ENCODE peak calls at places on chromosomes 12 and 14, in six cellular contexts. V is cardiac muscle cell, N is tibial artery, P is aorta, Z is psoas muscle, X is mesenchymal stem cell. S is an unnamed sample.
A peak's percentile ranks its signal among the peaks of the same experiment; 100 is the strongest.

GRCh38 chr12:56040151-56040550 is 1.6 kb upstream of the RPS26 start:
- DNase-seq in N (no peak), Z (no peak), P (no peak), X (no peak), V (no peak), S (no peak)

GRCh38 chr12:95224202-95225170 is 6.9 kb downstream of the VEZT start:
- DNase-seq in N (no peak), P (no peak), V (peak; percentile 15), Z (no peak), X (peak; percentile 67), S (no peak)

GRCh38 chr14:104694991-104695659 is 5.7 kb downstream of the INF2 start:
- DNase-seq in V (no peak), P (no peak), X (peak; percentile 23), N (no peak), Z (no peak), S (no peak)

GRCh38 chr12:460301-461230 is 827 bp downstream of the B4GALNT3 start:
- DNase-seq in P (peak; percentile 85), V (peak; percentile 41), X (peak; percentile 32), N (peak; percentile 72), Z (peak; percentile 62), S (peak; percentile 28)

GRCh38 chr12:132740652-132741051 is 21.0 kb downstream of the ANKLE2 start:
- DNase-seq in X (no peak), N (no peak), V (no peak), P (no peak), Z (no peak), S (no peak)

GRCh38 chr12:127170271-127171180 is 1096.4 kb upstream of the TMEM132C start:
- DNase-seq in V (no peak), N (no peak), Z (no peak), P (no peak), X (no peak), S (no peak)

GRCh38 chr12:9049520-9050133 is 60.3 kb downstream of the KLRG1 start:
- DNase-seq in P (no peak), V (peak; percentile 56), N (no peak), Z (no peak), X (peak; percentile 61), S (peak; percentile 62)

GRCh38 chr12:124500232-124501079 is 67.0 kb downstream of the NCOR2 start:
- DNase-seq in P (no peak), N (no peak), Z (no peak), X (peak; percentile 56), V (peak; percentile 77), S (no peak)

GRCh38 chr12:51972849-51973273 is 21.4 kb downstream of the ACVR1B start:
- DNase-seq in P (no peak), Z (no peak), N (peak; percentile 73), V (peak; percentile 49), X (peak; percentile 91), S (no peak)

GRCh38 chr12:67650528-67651379 is 2.2 kb downstream of the DYRK2 start:
- DNase-seq in X (no peak), P (no peak), N (no peak), V (no peak), Z (no peak), S (peak; percentile 40)

GRCh38 chr12:120367252-120367923 is 1.6 kb downstream of the MSI1 start:
- DNase-seq in X (no peak), V (peak; percentile 62), P (no peak), N (no peak), Z (no peak), S (no peak)

GRCh38 chr12:5064913-5065490 is 21.3 kb downstream of the KCNA5 start:
- DNase-seq in Z (no peak), X (no peak), P (no peak), V (no peak), N (no peak), S (no peak)

GRCh38 chr14:71588028-71588427 is 344.2 kb upstream of the RGS6 start:
- DNase-seq in X (peak; percentile 25), N (no peak), Z (no peak), V (no peak), P (no peak), S (no peak)

GRCh38 chr12:22283006-22283506 is 51.5 kb downstream of the ST8SIA1 start:
- DNase-seq in X (peak; percentile 74), V (no peak), N (no peak), P (no peak), Z (no peak), S (no peak)

GRCh38 chr14:87989613-87990299 is 3.2 kb downstream of the GALC start:
- DNase-seq in N (no peak), P (no peak), V (no peak), Z (no peak), X (no peak), S (no peak)

GRCh38 chr14:90775441-90775840 is 40.8 kb downstream of the TTC7B start:
- DNase-seq in X (no peak), Z (no peak), P (no peak), N (no peak), V (no peak), S (no peak)

GRCh38 chr14:52048641-52049204 is 20.1 kb downstream of the NID2 start:
- DNase-seq in P (no peak), N (peak; percentile 80), V (no peak), X (no peak), Z (peak; percentile 65), S (no peak)

GRCh38 chr12:124675881-124676688 is 108.7 kb upstream of the NCOR2 start:
- DNase-seq in Z (peak; percentile 80), N (peak; percentile 86), V (no peak), X (peak; percentile 84), P (peak; percentile 91), S (no peak)

GRCh38 chr14:68407275-68407674 is 385.6 kb downstream of the ZFP36L1 start:
- DNase-seq in N (no peak), V (no peak), Z (no peak), P (no peak), X (no peak), S (no peak)

GRCh38 chr12:124588018-124588634 is 20.7 kb upstream of the NCOR2 start:
- DNase-seq in X (no peak), N (no peak), P (no peak), Z (no peak), V (no peak), S (no peak)

GRCh38 chr14:80434574-80435321 is 223.4 kb upstream of the DIO2 start:
- DNase-seq in V (no peak), N (no peak), Z (no peak), P (no peak), X (peak; percentile 15), S (no peak)

GRCh38 chr14:96086032-96086431 is 46.9 kb downstream of the C14orf132 start:
- DNase-seq in Z (no peak), P (peak; percentile 67), N (peak; percentile 9), X (peak; percentile 66), V (no peak), S (no peak)

GRCh38 chr12:109961612-109962011 is 34.6 kb downstream of the GIT2 start:
- DNase-seq in N (no peak), X (no peak), V (no peak), P (no peak), Z (no peak), S (no peak)

GRCh38 chr14:76252471-76252870 is 100.7 kb downstream of the GPATCH2L start:
- DNase-seq in P (no peak), X (no peak), Z (no peak), V (no peak), N (no peak), S (no peak)

GRCh38 chr12:16573652-16574077 is 32.3 kb downstream of the LMO3 start:
- DNase-seq in Z (peak; percentile 75), V (peak; percentile 67), N (peak; percentile 65), P (no peak), X (peak; percentile 47), S (no peak)

GRCh38 chr14:90785876-90786450 is 30.3 kb downstream of the TTC7B start:
- DNase-seq in N (peak; percentile 50), P (peak; percentile 45), X (no peak), V (no peak), Z (no peak), S (no peak)

GRCh38 chr14:71399057-71399487 is 491.8 kb downstream of the PCNX1 start:
- DNase-seq in N (no peak), P (no peak), Z (no peak), V (no peak), X (no peak), S (peak; percentile 70)

GRCh38 chr12:108594960-108595710 is 2.7 kb downstream of the TMEM119 start:
- DNase-seq in X (no peak), Z (no peak), V (no peak), P (no peak), N (no peak), S (no peak)

GRCh38 chr12:108597559-108598471 is at the start of gene TMEM119:
- DNase-seq in Z (peak; percentile 69), P (no peak), N (no peak), X (peak; percentile 79), V (no peak), S (no peak)

GRCh38 chr12:108595711-108596647 is 1.9 kb downstream of the TMEM119 start:
- DNase-seq in P (no peak), X (no peak), V (no peak), N (no peak), Z (no peak), S (no peak)

GRCh38 chr12:108598553-108599250 is 818 bp upstream of the TMEM119 start:
- DNase-seq in V (no peak), Z (no peak), X (no peak), N (no peak), P (no peak), S (no peak)

GRCh38 chr12:108596854-108597558 is 878 bp downstream of the TMEM119 start:
- DNase-seq in P (no peak), Z (no peak), N (no peak), V (no peak), X (no peak), S (no peak)
- H3K4me3 ChIP-seq in P (no peak overlapping the region), Z (peak overlapping the region; percentile 25), N (no peak overlapping the region), V (no peak overlapping the region), X (peak overlapping the region; percentile 100), S (no peak overlapping the region)

GRCh38 chr12:27193854-27194544 is 50.1 kb upstream of the STK38L start:
- DNase-seq in X (peak; percentile 81), Z (no peak), N (peak; percentile 90), P (peak; percentile 85), V (peak; percentile 74), S (no peak)
- H3K27ac ChIP-seq in X (no peak overlapping the region), Z (no peak overlapping the region), N (peak overlapping the region; percentile 83), P (peak overlapping the region; percentile 99), V (peak overlapping the region; percentile 89), S (no peak overlapping the region)

GRCh38 chr14:66471584-66471983 is 14.6 kb upstream of the CCDC196 start:
- DNase-seq in V (no peak), Z (no peak), X (no peak), P (no peak), N (no peak), S (no peak)
- H3K4me3 ChIP-seq in V (no peak overlapping the region), Z (no peak overlapping the region), X (no peak overlapping the region), P (no peak overlapping the region), N (no peak overlapping the region), S (no peak overlapping the region)

GRCh38 chr12:114698566-114699163 is 14.7 kb upstream of the TBX3 start:
- DNase-seq in P (no peak), Z (no peak), V (no peak), N (no peak), X (no peak), S (no peak)

GRCh38 chr12:114696443-114697245 is 12.7 kb upstream of the TBX3 start:
- DNase-seq in Z (no peak), X (no peak), N (no peak), V (no peak), P (no peak), S (no peak)

GRCh38 chr12:114697741-114698565 is 14.0 kb upstream of the TBX3 start:
- DNase-seq in P (no peak), Z (no peak), X (peak; percentile 52), V (no peak), N (no peak), S (no peak)

GRCh38 chr12:114695305-114695592 is 11.3 kb upstream of the TBX3 start:
- DNase-seq in Z (no peak), X (no peak), V (no peak), N (no peak), P (no peak), S (no peak)

GRCh38 chr12:114697246-114697716 is 13.3 kb upstream of the TBX3 start:
- DNase-seq in N (no peak), Z (no peak), V (no peak), X (no peak), P (no peak), S (no peak)
- H3K27ac ChIP-seq in N (no peak overlapping the region), Z (no peak overlapping the region), V (no peak overlapping the region), X (no peak overlapping the region), P (no peak overlapping the region), S (no peak overlapping the region)

S was measured in naive thymus-derived CD4-positive, alpha-beta T cell.